ENCODE peak calls at places on chromosome 3, in six cellular contexts. W is HCT116; F is heart left ventricle; P is CD4-positive, CD25-positive, alpha-beta regulatory T cell; B is fibroblast of lung; Y is GM23248. Q is an unnamed sample. For H3K36me3 and H3K4me1, the result is how much of the 10 kb centered on the place peaks cover.

GRCh38 chr3:10521772-10522441 is 16.5 kb upstream of the ATP2B2 start:
- DNase-seq in W (no peak), F (no peak), P (no peak), B (no peak), Y (no peak), Q (no peak)

GRCh38 chr3:88936837-88937236 is 170.6 kb upstream of the EPHA3 start:
- DNase-seq in W (no peak), F (no peak), P (no peak), B (no peak), Y (no peak), Q (no peak)

GRCh38 chr3:144763878-144764454 is 792.3 kb downstream of the DIPK2A start:
- DNase-seq in W (no peak), F (no peak), P (no peak), B (no peak), Y (no peak), Q (no peak)

GRCh38 chr3:184491011-184491576 is 70.5 kb upstream of the EPHB3 start:
- DNase-seq in W (no peak), F (no peak), P (no peak), B (no peak), Y (peak), Q (no peak)

GRCh38 chr3:181722156-181722555 is 10.4 kb downstream of the SOX2 start:
- DNase-seq in W (no peak), F (no peak), P (no peak), B (no peak), Y (no peak), Q (no peak)

GRCh38 chr3:151091685-151092352 is 6.4 kb downstream of the MED12L start:
- DNase-seq in W (no peak), F (no peak), P (no peak), B (peak), Y (peak), Q (no peak)

GRCh38 chr3:5198986-5199731 is 11.7 kb downstream of the EDEM1 start:
- DNase-seq in W (no peak), F (no peak), P (peak), B (peak), Y (no peak), Q (no peak)

GRCh38 chr3:18740631-18741583 is 315.8 kb upstream of the SATB1 start:
- DNase-seq in W (no peak), F (no peak), P (peak), B (no peak), Y (no peak), Q (peak)

GRCh38 chr3:113166719-113167492 is 44.5 kb upstream of the BOC start:
- DNase-seq in W (no peak), F (peak), P (no peak), B (peak), Y (peak), Q (no peak)

GRCh38 chr3:45683417-45684326 is 5.5 kb upstream of the SACM1L start:
- DNase-seq in W (no peak), F (no peak), P (no peak), B (peak), Y (no peak), Q (no peak)

GRCh38 chr3:155643581-155644165 is 101.2 kb downstream of the PLCH1 start:
- DNase-seq in W (no peak), F (no peak), P (no peak), B (no peak), Y (no peak), Q (no peak)

GRCh38 chr3:101042996-101043686 is 49.9 kb upstream of the ABI3BP start:
- DNase-seq in W (no peak), F (no peak), P (no peak), B (peak), Y (peak), Q (no peak)

GRCh38 chr3:14145236-14145635 is 20.4 kb downstream of the TMEM43 start:
- DNase-seq in W (no peak), F (no peak), P (no peak), B (peak), Y (peak), Q (no peak)

GRCh38 chr3:38601971-38602550 is 47.4 kb downstream of the SCN5A start:
- DNase-seq in W (no peak), F (no peak), P (no peak), B (no peak), Y (no peak), Q (no peak)

DNA sequence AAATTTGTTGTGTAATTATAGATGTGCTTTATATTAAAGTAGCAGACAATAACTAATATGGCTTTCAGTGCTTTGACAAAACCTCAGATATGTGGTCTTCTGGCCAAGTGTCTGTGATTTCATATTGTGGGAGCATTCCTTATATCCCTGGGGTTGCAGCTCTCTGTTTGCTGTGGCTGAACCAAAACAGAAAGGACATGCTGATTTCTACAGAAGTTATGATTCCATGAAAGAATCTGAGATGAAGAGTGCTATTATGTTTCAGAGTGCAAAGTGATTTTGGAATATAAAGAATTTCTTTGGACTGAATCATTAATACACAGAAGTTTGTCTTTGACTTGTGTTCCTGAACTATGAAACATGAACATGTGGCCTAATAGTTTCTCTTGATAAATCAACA is 36.5 kb downstream of the CDV3 start:
- DNase-seq in W (no peak), F (no peak), P (no peak), B (peak), Y (peak), Q (no peak)
- H3K36me3 ChIP-seq in W (under half), F (half or more), P (half or more), B (under half), Y (under half), Q (under half)

GRCh38 chr3:188581791-188582190 is 427.8 kb downstream of the LPP start:
- DNase-seq in W (no peak), F (no peak), P (no peak), B (no peak), Y (no peak), Q (no peak)
- H3K4me1 ChIP-seq in W (under half), F (under half), P (under half), B (under half), Y (under half), Q (under half)

DNA sequence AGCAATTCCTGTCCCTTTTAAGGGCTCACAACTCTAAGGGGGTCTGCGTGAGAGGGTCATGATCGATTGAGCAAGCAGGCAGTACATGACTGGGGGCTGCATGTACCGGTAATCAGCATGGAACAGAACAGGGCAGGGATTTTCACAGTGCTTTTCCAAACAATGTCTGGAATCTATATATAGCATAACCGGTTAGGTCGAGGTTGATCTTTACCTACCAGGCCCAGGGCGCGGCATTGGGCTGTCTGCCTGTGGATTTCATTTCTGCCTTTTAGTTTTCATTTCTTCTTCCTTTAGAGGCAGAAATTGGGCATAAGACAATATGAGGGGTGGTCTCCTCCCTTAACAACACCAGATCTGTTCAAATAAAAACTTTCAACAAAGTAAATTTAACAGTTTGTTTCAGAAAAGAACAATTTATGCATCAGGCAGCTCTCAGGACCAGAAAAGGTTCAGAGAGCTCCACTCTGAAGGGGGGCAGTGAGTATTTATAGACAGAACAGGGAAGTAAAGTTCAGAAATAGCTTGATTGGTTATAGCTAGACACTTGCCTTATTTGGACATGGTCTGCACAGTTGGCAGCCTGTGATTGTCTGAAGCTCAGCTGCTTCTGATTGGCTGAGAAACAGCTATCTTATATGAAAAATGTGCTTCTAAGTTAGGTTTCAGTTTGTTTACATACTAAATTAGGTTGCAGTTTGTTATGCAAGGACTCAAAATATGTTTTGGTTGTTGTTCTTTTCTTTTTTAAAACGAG is 17.2 kb upstream of the B4GALT4 start:
- DNase-seq in W (no peak), F (no peak), P (peak), B (peak), Y (peak), Q (no peak)
- H3K27ac ChIP-seq in W (no peak), F (no peak), P (no peak), B (no peak), Y (no peak), Q (no peak)

GRCh38 chr3:182967218-182968204 is 12.8 kb downstream of the DCUN1D1 start:
- DNase-seq in W (no peak), F (no peak), P (peak), B (no peak), Y (no peak), Q (peak)
- H3K36me3 ChIP-seq in W (under half), F (under half), P (under half), B (under half), Y (under half), Q (under half)

GRCh38 chr3:36900474-36901443 is 44.1 kb downstream of the TRANK1 start:
- DNase-seq in W (no peak), F (no peak), P (peak), B (no peak), Y (no peak), Q (peak)
- H3K4me1 ChIP-seq in W (under half), F (under half), P (half or more), B (under half), Y (under half), Q (half or more)

GRCh38 chr3:188176884-188177283 is 22.9 kb downstream of the LPP start:
- DNase-seq in W (no peak), F (no peak), P (no peak), B (no peak), Y (no peak), Q (no peak)

GRCh38 chr3:188178293-188178950 is 24.5 kb downstream of the LPP start:
- DNase-seq in W (no peak), F (no peak), P (peak), B (no peak), Y (no peak), Q (no peak)

GRCh38 chr3:188174309-188175044 is 20.5 kb downstream of the LPP start:
- DNase-seq in W (no peak), F (no peak), P (no peak), B (no peak), Y (no peak), Q (no peak)

GRCh38 chr3:188177721-188178120 is 23.8 kb downstream of the LPP start:
- DNase-seq in W (no peak), F (no peak), P (no peak), B (no peak), Y (no peak), Q (no peak)

DNA sequence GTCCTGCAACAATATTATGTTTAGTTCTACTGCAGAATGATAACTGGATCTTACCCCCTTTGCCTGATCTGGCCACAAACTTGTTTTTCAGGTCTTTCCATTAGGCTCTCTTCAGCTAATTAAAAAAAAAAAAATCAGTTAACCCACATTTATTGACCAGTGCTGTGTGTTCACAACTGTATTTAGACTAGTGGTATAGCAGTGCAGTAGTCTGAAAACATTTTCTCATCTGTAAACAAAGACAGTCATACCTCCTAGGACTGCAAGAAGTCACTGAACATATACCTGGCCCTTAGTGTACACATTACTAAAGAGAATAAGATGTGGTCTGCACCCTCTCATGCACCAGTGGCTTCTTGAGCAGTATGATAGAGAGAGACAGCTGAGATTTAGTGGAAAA is 22.5 kb downstream of the LPP start:
- DNase-seq in W (no peak), F (no peak), P (no peak), B (no peak), Y (no peak), Q (no peak)
- H3K27ac ChIP-seq in W (no peak), F (no peak), P (no peak), B (no peak), Y (no peak), Q (no peak)

DNA sequence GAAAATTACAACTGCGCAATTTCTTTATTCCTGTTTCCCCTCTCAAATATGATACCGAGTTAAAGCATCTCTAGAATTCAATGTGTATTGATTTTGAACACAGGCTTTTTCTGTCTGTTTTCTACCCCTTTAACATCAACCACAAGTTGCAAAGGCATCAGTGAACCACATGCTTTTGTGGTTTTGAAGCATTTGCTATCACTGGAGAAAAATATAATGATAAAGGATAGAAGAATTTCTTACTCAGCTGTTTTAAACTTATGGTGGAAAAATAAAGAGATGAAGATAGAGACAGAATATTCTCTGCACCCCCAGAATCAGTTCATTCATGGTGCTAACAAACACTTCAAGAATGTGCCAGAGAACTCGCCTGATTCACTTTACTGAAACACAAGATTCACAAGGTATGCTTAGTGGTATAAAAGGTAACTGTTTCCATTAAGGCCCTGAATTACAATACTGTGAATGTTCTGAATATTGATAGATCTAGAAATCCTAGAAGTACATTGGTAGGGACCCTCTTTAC is 9.5 kb upstream of the DPPA4 start:
- DNase-seq in W (no peak), F (no peak), P (no peak), B (peak), Y (no peak), Q (no peak)
- H3K36me3 ChIP-seq in W (under half), F (under half), P (under half), B (under half), Y (under half), Q (under half)

GRCh38 chr3:20890124-20890523 is 704.1 kb upstream of the SGO1 start:
- DNase-seq in W (no peak), F (no peak), P (no peak), B (no peak), Y (no peak), Q (no peak)
- H3K4me1 ChIP-seq in W (under half), F (under half), P (under half), B (under half), Y (under half), Q (under half)

GRCh38 chr3:64651286-64651685 is 36.5 kb downstream of the ADAMTS9 start:
- DNase-seq in W (no peak), F (no peak), P (no peak), B (no peak), Y (peak), Q (no peak)
- H3K27ac ChIP-seq in W (no peak), F (no peak), P (no peak), B (no peak), Y (peak), Q (no peak)

Q was measured in CD4-positive, alpha-beta memory T cell.